ENCODE peak calls at places on chromosomes 12 and 14, in seven cellular contexts. H is fibroblast of pulmonary artery, D is GM10248, F is A549, Q is cardiac muscle cell, I is pancreas, B is lower lobe of right lung. W is an unnamed sample.
A peak's percentile ranks its signal among the peaks of the same experiment; 100 is the strongest.

GRCh38 chr14:34420547-34421150 is 41.4 kb downstream of the SPTSSA start:
- DNase-seq in H (no peak), Q (no peak), F (no peak), I (no peak), B (no peak), D (no peak), W (no peak)

GRCh38 chr14:105064721-105065143 is 498 bp downstream of the GPR132 start:
- DNase-seq in B (no peak), F (no peak), I (no peak), D (peak; percentile 58), H (peak; percentile 16), Q (no peak), W (peak; percentile 65)

GRCh38 chr14:84937044-84937443 is 592.9 kb upstream of the FLRT2 start:
- DNase-seq in Q (no peak), I (no peak), H (no peak), B (no peak), D (no peak), F (no peak), W (no peak)

GRCh38 chr12:46227616-46228015 is 41.2 kb downstream of the SLC38A1 start:
- DNase-seq in B (no peak), Q (no peak), I (no peak), D (no peak), F (no peak), H (peak; percentile 26), W (no peak)

GRCh38 chr14:47194051-47194450 is 481.4 kb downstream of the MDGA2 start:
- DNase-seq in H (peak; percentile 23), B (no peak), Q (no peak), I (no peak), D (no peak), F (no peak), W (no peak)

GRCh38 chr12:5452569-5452968 is 20.7 kb downstream of the NTF3 start:
- DNase-seq in B (no peak), I (no peak), D (no peak), F (no peak), Q (no peak), H (no peak), W (no peak)

GRCh38 chr12:325886-326285 is 63.2 kb downstream of the KDM5A start:
- DNase-seq in F (no peak), Q (no peak), D (no peak), H (no peak), I (no peak), B (no peak), W (no peak)

GRCh38 chr12:107760207-107760816 is 625 bp downstream of the PRDM4 start:
- DNase-seq in F (peak; percentile 26), D (peak; percentile 34), I (peak; percentile 70), H (no peak), Q (peak; percentile 48), B (peak; percentile 58), W (peak; percentile 29)

GRCh38 chr12:94198872-94199271 is 50.5 kb downstream of the PLXNC1 start:
- DNase-seq in D (no peak), H (no peak), B (no peak), Q (no peak), I (no peak), F (no peak), W (no peak)
- TF ChIP-seq CTCF in D (no peak), H (no peak), B (no peak), Q (no peak), I (no peak), F (no peak), W (no peak)

DNA sequence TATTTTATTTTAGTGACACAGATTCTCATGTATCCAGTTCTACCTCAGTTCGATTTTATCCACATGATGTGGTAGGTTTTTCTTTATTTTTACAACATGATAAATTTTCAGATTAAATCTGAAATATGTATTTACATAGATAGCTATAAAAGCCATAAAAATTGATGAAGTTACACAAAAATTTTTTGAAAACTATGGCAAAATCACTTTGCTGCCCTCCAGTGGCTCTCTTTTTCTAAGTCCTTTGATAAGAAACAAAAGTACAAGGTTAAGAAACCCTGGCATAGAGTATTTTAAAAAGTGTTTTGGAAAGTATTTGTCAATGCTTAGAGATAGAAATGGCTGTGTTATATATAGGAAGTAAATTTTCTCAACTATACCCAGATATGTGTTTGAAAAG is 104.2 kb downstream of the PCNX1 start:
- DNase-seq in I (no peak), H (peak; percentile 30), B (no peak), Q (no peak), D (no peak), F (no peak), W (no peak)
- TF ChIP-seq CTCF in I (no peak), H (peak; percentile 49), B (no peak), Q (peak; percentile 41), D (no peak), F (peak; percentile 32), W (no peak)

GRCh38 chr12:23356927-23357708 is 592.4 kb downstream of the SOX5 start:
- DNase-seq in H (no peak), B (no peak), F (no peak), D (no peak), Q (no peak), I (no peak), W (no peak)

GRCh38 chr12:23356440-23356839 is 593.0 kb downstream of the SOX5 start:
- DNase-seq in B (no peak), Q (no peak), D (no peak), H (no peak), I (no peak), F (no peak), W (no peak)

GRCh38 chr12:23359975-23360638 is 589.4 kb downstream of the SOX5 start:
- DNase-seq in F (no peak), Q (no peak), D (no peak), H (no peak), I (no peak), B (no peak), W (no peak)

GRCh38 chr12:23361971-23362370 is 587.5 kb downstream of the SOX5 start:
- DNase-seq in Q (no peak), H (no peak), I (no peak), D (no peak), B (no peak), F (no peak), W (no peak)
- TF ChIP-seq CTCF in Q (no peak), H (no peak), I (no peak), D (no peak), B (no peak), F (no peak), W (no peak)

GRCh38 chr14:106586098-106586704 is 1059.8 kb downstream of the TMEM121 start:
- DNase-seq in H (no peak), I (no peak), F (peak; percentile 13), B (peak; percentile 58), Q (no peak), D (peak; percentile 75), W (peak; percentile 54)
- TF ChIP-seq CTCF in H (no peak), I (peak; percentile 29), F (no peak), B (peak; percentile 57), Q (no peak), D (peak; percentile 85), W (no peak)

GRCh38 chr14:74302634-74303569 is at the start of gene ABCD4:
- DNase-seq in B (peak; percentile 96), D (peak; percentile 93), Q (peak; percentile 95), H (peak; percentile 93), F (peak; percentile 93), I (peak; percentile 97), W (peak; percentile 97)

GRCh38 chr14:74299061-74299545 is 3.6 kb downstream of the ABCD4 start:
- DNase-seq in I (no peak), D (no peak), Q (no peak), H (peak; percentile 60), B (no peak), F (no peak), W (no peak)

GRCh38 chr14:74301594-74302159 is 1.1 kb downstream of the ABCD4 start:
- DNase-seq in H (no peak), I (no peak), Q (no peak), D (no peak), B (no peak), F (no peak), W (no peak)

DNA sequence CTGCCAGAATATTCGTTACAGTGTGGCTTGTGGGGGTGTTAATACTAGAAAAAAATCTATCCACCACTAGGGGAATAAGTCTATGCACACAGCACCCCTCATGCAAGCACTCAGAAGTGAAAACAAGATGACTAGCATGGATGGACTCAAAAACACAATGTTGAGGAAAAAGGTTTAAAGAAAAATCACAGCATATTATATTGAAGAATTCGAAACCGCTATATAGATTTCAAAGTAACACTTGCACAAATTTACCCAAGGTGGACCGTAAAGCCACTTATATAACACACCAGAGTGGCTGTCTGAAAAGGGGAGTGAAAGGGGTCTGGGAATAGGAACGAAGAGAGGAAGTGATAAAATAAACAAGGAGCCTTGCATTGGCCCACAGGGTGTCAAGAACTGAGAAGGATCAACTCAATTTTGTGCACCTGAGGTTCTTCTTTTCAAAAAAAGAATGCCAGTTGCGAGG is 540 bp downstream of the ABCD4 start:
- DNase-seq in H (peak; percentile 62), B (no peak), Q (peak; percentile 44), D (peak; percentile 69), F (peak; percentile 51), I (no peak), W (peak; percentile 15)
- TF ChIP-seq CTCF in H (peak; percentile 57), B (peak; percentile 46), Q (peak; percentile 48), D (peak; percentile 35), F (peak; percentile 30), I (peak; percentile 24), W (no peak)

GRCh38 chr14:68941820-68942219 is 37.3 kb downstream of the ACTN1 start:
- DNase-seq in Q (peak; percentile 78), I (no peak), F (peak; percentile 95), D (no peak), H (peak; percentile 92), B (no peak), W (peak; percentile 84)
- TF ChIP-seq CTCF in Q (peak; percentile 68), I (no peak), F (peak; percentile 80), D (no peak), H (peak; percentile 61), B (no peak), W (no peak)

DNA sequence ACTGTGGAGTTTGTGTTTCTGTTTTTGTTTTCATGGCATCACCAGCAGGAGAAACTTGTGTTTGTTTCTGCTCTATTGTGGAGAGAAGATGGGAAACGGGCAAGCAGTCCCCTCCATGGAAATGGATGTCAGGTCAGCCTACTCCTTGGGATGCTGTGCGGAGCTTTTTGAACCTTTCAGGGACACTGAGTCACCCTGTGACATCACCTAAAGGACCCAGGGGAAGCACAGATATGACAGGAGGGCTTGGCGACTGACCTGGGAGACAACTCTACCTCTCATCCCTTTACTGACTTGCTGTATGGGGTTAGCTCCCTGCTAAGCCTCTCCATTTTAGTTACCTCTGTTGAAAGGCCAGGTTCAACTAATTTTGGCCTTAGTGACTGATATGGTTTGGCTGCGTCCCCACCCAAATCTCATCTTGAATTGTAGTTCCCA is 706.9 kb upstream of the TMEM132C start:
- DNase-seq in I (no peak), B (no peak), Q (no peak), H (no peak), D (no peak), F (no peak), W (no peak)
- TF ChIP-seq CTCF in I (no peak), B (no peak), Q (no peak), H (no peak), D (no peak), F (no peak), W (no peak)

DNA sequence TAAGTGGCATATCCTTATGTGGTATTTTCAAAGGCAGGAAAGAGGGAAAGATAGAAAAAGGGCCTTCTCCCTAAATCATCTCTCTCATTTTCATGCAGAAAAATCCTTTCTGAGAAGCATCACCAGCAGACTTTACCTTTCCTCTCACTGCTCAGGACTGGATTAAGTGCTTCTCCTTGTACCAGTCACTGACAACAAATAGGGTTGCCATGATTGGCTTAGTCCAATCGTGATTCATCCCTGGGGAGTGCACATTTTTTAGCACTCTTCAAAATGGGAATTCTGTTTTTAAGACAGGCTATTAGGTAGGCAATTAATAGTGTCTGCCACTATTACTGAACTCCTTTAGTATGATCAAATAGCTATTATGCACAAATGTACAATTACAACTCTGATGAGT is 83.7 kb downstream of the MSRB3 start:
- DNase-seq in B (no peak), F (no peak), D (no peak), H (peak; percentile 4), Q (no peak), I (no peak), W (no peak)
- TF ChIP-seq CTCF in B (no peak), F (no peak), D (no peak), H (no peak), Q (no peak), I (no peak), W (no peak)

W was measured in Calu3.